ENCODE peak calls at places on chromosome 1, in seven cellular contexts. U is HFF-Myc, A is foreskin fibroblast, D is IMR-90, O is epithelial cell of esophagus, C is pancreas, G is AG09309. W is an unnamed sample.

GRCh38 chr1:36529762-36530260 is 47.1 kb upstream of the CSF3R start:
- DNase-seq in O (no peak), D (no peak), G (no peak), U (no peak), C (no peak), A (no peak), W (no peak)

GRCh38 chr1:224623743-224624333 is 7.7 kb downstream of the CNIH3 start:
- DNase-seq in C (no peak), U (peak), G (peak), A (peak), D (peak), O (peak), W (peak)

GRCh38 chr1:156859523-156860112 is 701 bp upstream of the INSRR start:
- DNase-seq in C (no peak), A (no peak), U (no peak), G (no peak), O (peak), D (no peak), W (peak)

GRCh38 chr1:201229771-201230635 is 39.4 kb downstream of the IGFN1 start:
- DNase-seq in O (peak), C (no peak), D (peak), G (peak), A (peak), U (peak), W (no peak)

GRCh38 chr1:98172022-98172421 is 251.2 kb upstream of the DPYD start:
- DNase-seq in U (no peak), A (no peak), G (no peak), C (no peak), D (no peak), O (no peak), W (no peak)

GRCh38 chr1:202159534-202160371 is 649 bp downstream of the PTPN7 start:
- DNase-seq in D (no peak), G (no peak), O (no peak), C (no peak), A (no peak), U (no peak), W (no peak)

GRCh38 chr1:101005871-101006270 is 19.7 kb downstream of the DPH5 start:
- DNase-seq in O (no peak), G (no peak), D (peak), C (no peak), A (peak), U (no peak), W (no peak)

GRCh38 chr1:818611-819291 is 105.0 kb upstream of the SAMD11 start:
- DNase-seq in D (no peak), A (no peak), U (no peak), O (no peak), C (no peak), G (no peak), W (peak)

GRCh38 chr1:207673399-207673798 is 28.5 kb downstream of the CR1L start:
- DNase-seq in G (no peak), U (no peak), A (no peak), D (no peak), C (no peak), O (peak), W (no peak)

GRCh38 chr1:9633493-9633892 is 18.0 kb upstream of the PIK3CD start:
- DNase-seq in U (no peak), A (no peak), D (no peak), C (no peak), O (no peak), G (no peak), W (no peak)

GRCh38 chr1:64421377-64421776 is 48.6 kb upstream of the CACHD1 start:
- DNase-seq in O (no peak), A (no peak), D (peak), G (no peak), C (no peak), U (no peak), W (peak)

GRCh38 chr1:6500446-6501406 is 9.3 kb upstream of the PLEKHG5 start:
- DNase-seq in C (no peak), U (no peak), O (no peak), A (no peak), D (no peak), G (no peak), W (no peak)

GRCh38 chr1:221768444-221769066 is 26.7 kb upstream of the DUSP10 start:
- DNase-seq in A (peak), C (no peak), U (no peak), G (no peak), D (no peak), O (peak), W (no peak)

GRCh38 chr1:42931108-42931539 is 27.5 kb downstream of the SLC2A1 start:
- DNase-seq in O (peak), C (no peak), D (peak), A (no peak), G (no peak), U (no peak), W (peak)

GRCh38 chr1:38244218-38244617 is 197.6 kb upstream of the POU3F1 start:
- DNase-seq in O (no peak), D (no peak), A (no peak), G (no peak), U (no peak), C (no peak), W (no peak)

GRCh38 chr1:242827538-242827937 is 303.0 kb upstream of the PLD5 start:
- DNase-seq in G (no peak), U (no peak), D (no peak), A (no peak), O (no peak), C (no peak), W (no peak)

GRCh38 chr1:34740161-34740875 is 14.5 kb upstream of the GJB5 start:
- DNase-seq in O (peak), U (no peak), C (no peak), A (no peak), G (no peak), D (no peak), W (no peak)

GRCh38 chr1:109479311-109479710 is 4.4 kb upstream of the ATXN7L2 start:
- DNase-seq in A (no peak), G (no peak), O (no peak), C (no peak), D (no peak), U (no peak), W (no peak)

GRCh38 chr1:110211503-110212164 is 1.5 kb downstream of the KCNC4 start:
- DNase-seq in U (no peak), G (no peak), D (no peak), O (no peak), C (no peak), A (no peak), W (no peak)

GRCh38 chr1:22717038-22717758 is 6.6 kb downstream of the EPHB2 start:
- DNase-seq in G (no peak), D (no peak), O (no peak), C (peak), U (no peak), A (no peak), W (no peak)
- H3K4me3 ChIP-seq in G (no peak), D (no peak), O (no peak), C (no peak), U (no peak), A (no peak), W (no peak)

GRCh38 chr1:28161770-28162550 is 14.5 kb downstream of the PTAFR start:
- DNase-seq in G (no peak), A (no peak), C (no peak), U (no peak), D (no peak), O (peak), W (no peak)
- TF ChIP-seq CTCF in G (no peak), A (no peak), C (no peak), U (no peak), D (no peak), O (no peak), W (no peak)

GRCh38 chr1:77040817-77041216 is 173.5 kb downstream of the ST6GALNAC5 start:
- DNase-seq in U (no peak), C (no peak), D (no peak), O (no peak), A (no peak), G (no peak), W (no peak)
- H3K4me3 ChIP-seq in U (no peak), C (no peak), D (no peak), O (no peak), A (no peak), G (no peak), W (no peak)

DNA sequence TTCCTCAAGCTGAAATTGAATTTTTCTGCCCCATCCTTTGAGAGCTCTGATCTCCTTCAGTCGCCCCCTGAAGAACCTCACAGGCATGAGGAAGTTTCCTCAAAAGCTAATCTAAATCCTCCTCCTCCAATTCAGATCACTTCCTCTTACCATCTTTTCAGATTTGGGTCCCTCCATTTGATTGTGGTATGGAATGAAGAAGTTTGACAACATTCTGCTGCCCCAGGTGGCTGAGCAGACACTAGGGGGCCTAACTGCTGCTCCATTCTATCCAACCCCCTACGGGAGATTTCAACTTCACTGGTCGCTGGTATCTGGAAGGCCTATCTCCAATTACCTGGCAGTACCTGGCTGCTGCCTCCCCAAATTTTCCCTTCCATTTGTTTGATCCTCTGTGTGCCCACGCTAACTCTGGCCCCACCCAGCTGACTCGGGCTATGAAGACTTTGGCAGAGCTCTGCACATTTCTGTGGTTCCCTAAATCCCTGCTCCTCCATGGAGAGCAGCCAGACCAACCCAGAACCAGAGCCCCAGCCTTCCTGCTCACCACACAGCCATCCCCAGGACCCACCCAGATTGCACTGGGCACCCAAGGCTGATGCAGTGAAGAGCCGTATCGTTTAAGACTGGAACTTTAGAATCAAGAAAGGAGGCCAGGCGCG is 7.8 kb downstream of the IRF6 start:
- DNase-seq in O (no peak), A (no peak), U (no peak), G (no peak), C (no peak), D (no peak), W (no peak)
- TF ChIP-seq CTCF in O (peak), A (no peak), U (peak), G (peak), C (no peak), D (no peak), W (peak)

DNA sequence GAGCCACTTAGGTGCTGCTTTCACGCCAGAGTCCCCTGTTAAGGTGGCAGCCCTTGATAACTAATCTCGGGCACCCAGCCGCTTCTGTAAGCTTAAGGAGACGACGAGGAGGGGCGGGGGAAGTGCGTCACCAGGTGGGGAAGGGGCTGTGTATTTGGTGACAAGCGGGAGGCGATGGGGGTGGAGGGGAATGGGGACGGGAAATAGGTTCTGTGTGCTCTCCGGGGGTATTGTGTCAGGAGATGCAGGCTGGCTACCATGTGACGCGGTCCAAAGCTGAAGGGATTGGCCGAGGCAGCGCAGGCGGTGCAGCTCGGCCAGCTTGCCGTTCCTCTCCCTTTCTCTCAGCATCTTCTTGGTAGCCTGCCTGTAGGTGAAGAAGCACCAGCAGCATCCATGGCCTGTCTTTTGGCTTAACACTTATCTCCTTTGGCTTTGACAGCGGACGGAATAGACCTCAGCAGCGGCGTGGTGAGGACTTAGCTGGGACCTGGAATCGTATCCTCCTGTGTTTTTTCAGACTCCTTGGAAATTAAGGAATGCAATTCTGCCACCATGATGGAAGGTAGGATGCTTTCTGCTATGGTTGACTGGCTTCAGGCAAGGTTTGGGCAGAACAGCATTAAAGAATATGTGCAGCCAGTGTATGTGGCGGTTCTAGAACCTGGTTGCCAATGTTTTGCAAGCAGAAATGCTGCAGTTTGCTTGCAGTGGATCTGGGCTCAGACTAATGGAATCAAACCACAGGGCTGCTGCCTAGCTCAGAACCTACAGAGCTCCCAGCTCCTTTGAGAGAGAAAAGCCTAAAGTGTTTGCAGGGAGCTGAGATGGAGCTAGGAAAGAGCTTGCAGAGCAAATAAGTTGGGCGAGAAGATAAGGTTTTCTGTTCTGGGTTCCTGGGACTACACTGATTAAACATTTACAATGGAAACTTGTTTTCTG is at the start of gene SGIP1:
- DNase-seq in G (no peak), D (peak), O (peak), A (peak), U (no peak), C (peak), W (peak)
- H3K4me3 ChIP-seq in G (peak), D (peak), O (peak), A (peak), U (peak), C (peak), W (peak)